ENCODE peak calls at places on chromosomes 1 and 21, in nine cellular contexts. One of them, this sample, is unnamed.

GRCh38 chr1:33045246-33045645 is 8.6 kb upstream of the AK2 start:
- DNase-seq in cardiac fibroblast: no peak
- DNase-seq in fibroblast of lung: no peak
- DNase-seq in fibroblast of pulmonary artery: no peak
- DNase-seq in GM13977: no peak
- DNase-seq in kidney epithelial cell: no peak
- DNase-seq in CD4-positive, alpha-beta T cell: no peak
- DNase-seq in A673: no peak
- DNase-seq in WTC11: no peak
- DNase-seq in this sample: no peak

GRCh38 chr21:45444385-45444784 is 39.4 kb downstream of the COL18A1 start:
- DNase-seq in WTC11: no peak
- DNase-seq in A673: no peak
- DNase-seq in cardiac fibroblast: no peak
- DNase-seq in fibroblast of pulmonary artery: no peak
- DNase-seq in fibroblast of lung: no peak
- DNase-seq in kidney epithelial cell: no peak
- DNase-seq in CD4-positive, alpha-beta T cell: no peak
- DNase-seq in GM13977: no peak
- DNase-seq in this sample: no peak

GRCh38 chr1:3577300-3577699 is 34.0 kb downstream of the MEGF6 start:
- DNase-seq in WTC11: no peak
- DNase-seq in fibroblast of pulmonary artery: peak
- DNase-seq in GM13977: no peak
- DNase-seq in fibroblast of lung: peak
- DNase-seq in kidney epithelial cell: no peak
- DNase-seq in CD4-positive, alpha-beta T cell: no peak
- DNase-seq in cardiac fibroblast: peak
- DNase-seq in A673: no peak
- DNase-seq in this sample: no peak

GRCh38 chr1:24347159-24347931 is 28.2 kb downstream of the GRHL3 start:
- DNase-seq in fibroblast of lung: no peak
- DNase-seq in GM13977: no peak
- DNase-seq in A673: no peak
- DNase-seq in fibroblast of pulmonary artery: no peak
- DNase-seq in CD4-positive, alpha-beta T cell: no peak
- DNase-seq in WTC11: no peak
- DNase-seq in cardiac fibroblast: no peak
- DNase-seq in kidney epithelial cell: no peak
- DNase-seq in this sample: no peak

GRCh38 chr1:227899820-227900449 is 47.8 kb downstream of the WNT9A start:
- DNase-seq in A673: no peak
- DNase-seq in GM13977: no peak
- DNase-seq in kidney epithelial cell: no peak
- DNase-seq in fibroblast of pulmonary artery: no peak
- DNase-seq in WTC11: peak
- DNase-seq in cardiac fibroblast: no peak
- DNase-seq in fibroblast of lung: no peak
- DNase-seq in CD4-positive, alpha-beta T cell: no peak
- DNase-seq in this sample: no peak

GRCh38 chr1:1442069-1442770 is 6.7 kb downstream of the VWA1 start:
- DNase-seq in fibroblast of lung: no peak
- DNase-seq in CD4-positive, alpha-beta T cell: no peak
- DNase-seq in GM13977: no peak
- DNase-seq in kidney epithelial cell: no peak
- DNase-seq in fibroblast of pulmonary artery: no peak
- DNase-seq in A673: no peak
- DNase-seq in WTC11: no peak
- DNase-seq in cardiac fibroblast: no peak
- DNase-seq in this sample: no peak

GRCh38 chr1:228417471-228418203 is 976 bp upstream of the TRIM17 start:
- DNase-seq in CD4-positive, alpha-beta T cell: no peak
- DNase-seq in cardiac fibroblast: no peak
- DNase-seq in WTC11: no peak
- DNase-seq in GM13977: no peak
- DNase-seq in fibroblast of lung: no peak
- DNase-seq in A673: no peak
- DNase-seq in fibroblast of pulmonary artery: no peak
- DNase-seq in kidney epithelial cell: no peak
- DNase-seq in this sample: no peak

GRCh38 chr1:66916320-66916719 is 8.3 kb downstream of the DNAI4 start:
- DNase-seq in GM13977: no peak
- DNase-seq in A673: peak
- DNase-seq in CD4-positive, alpha-beta T cell: no peak
- DNase-seq in kidney epithelial cell: no peak
- DNase-seq in fibroblast of lung: peak
- DNase-seq in cardiac fibroblast: no peak
- DNase-seq in fibroblast of pulmonary artery: peak
- DNase-seq in WTC11: no peak
- DNase-seq in this sample: no peak

GRCh38 chr1:21568809-21569385 is 59.7 kb downstream of the ALPL start:
- DNase-seq in A673: no peak
- DNase-seq in fibroblast of pulmonary artery: no peak
- DNase-seq in CD4-positive, alpha-beta T cell: no peak
- DNase-seq in GM13977: no peak
- DNase-seq in cardiac fibroblast: peak
- DNase-seq in fibroblast of lung: no peak
- DNase-seq in kidney epithelial cell: no peak
- DNase-seq in WTC11: no peak
- DNase-seq in this sample: no peak

GRCh38 chr1:2481885-2482284 is 5.8 kb downstream of the PLCH2 start:
- DNase-seq in A673: no peak
- DNase-seq in fibroblast of pulmonary artery: no peak
- DNase-seq in kidney epithelial cell: no peak
- DNase-seq in WTC11: no peak
- DNase-seq in cardiac fibroblast: no peak
- DNase-seq in GM13977: no peak
- DNase-seq in CD4-positive, alpha-beta T cell: no peak
- DNase-seq in fibroblast of lung: no peak
- DNase-seq in this sample: no peak

GRCh38 chr1:27816921-27817630 is 13.5 kb upstream of the PPP1R8 start:
- DNase-seq in kidney epithelial cell: no peak
- DNase-seq in GM13977: no peak
- DNase-seq in CD4-positive, alpha-beta T cell: no peak
- DNase-seq in cardiac fibroblast: peak
- DNase-seq in A673: peak
- DNase-seq in fibroblast of lung: peak
- DNase-seq in WTC11: no peak
- DNase-seq in fibroblast of pulmonary artery: peak
- DNase-seq in this sample: no peak

GRCh38 chr1:5747428-5748285 is 244.6 kb downstream of the NPHP4 start:
- DNase-seq in GM13977: no peak
- DNase-seq in fibroblast of lung: no peak
- DNase-seq in WTC11: no peak
- DNase-seq in cardiac fibroblast: no peak
- DNase-seq in kidney epithelial cell: no peak
- DNase-seq in A673: peak
- DNase-seq in CD4-positive, alpha-beta T cell: no peak
- DNase-seq in fibroblast of pulmonary artery: no peak
- DNase-seq in this sample: no peak

GRCh38 chr1:214808845-214809460 is 206.0 kb downstream of the CENPF start:
- DNase-seq in kidney epithelial cell: no peak
- DNase-seq in WTC11: no peak
- DNase-seq in cardiac fibroblast: peak
- DNase-seq in A673: peak
- DNase-seq in fibroblast of lung: peak
- DNase-seq in GM13977: no peak
- DNase-seq in fibroblast of pulmonary artery: peak
- DNase-seq in CD4-positive, alpha-beta T cell: no peak
- DNase-seq in this sample: peak
- TF ChIP-seq CTCF in kidney epithelial cell: peak
- TF ChIP-seq CTCF in WTC11: no peak
- TF ChIP-seq CTCF in cardiac fibroblast: peak
- TF ChIP-seq CTCF in A673: peak
- TF ChIP-seq CTCF in fibroblast of lung: peak
- TF ChIP-seq CTCF in GM13977: peak
- TF ChIP-seq CTCF in fibroblast of pulmonary artery: peak
- TF ChIP-seq CTCF in CD4-positive, alpha-beta T cell: no peak
- TF ChIP-seq CTCF in this sample: peak

GRCh38 chr1:116820362-116820761 is 66.1 kb downstream of the CD2 start:
- DNase-seq in fibroblast of lung: peak
- DNase-seq in GM13977: no peak
- DNase-seq in WTC11: no peak
- DNase-seq in kidney epithelial cell: peak
- DNase-seq in cardiac fibroblast: peak
- DNase-seq in CD4-positive, alpha-beta T cell: no peak
- DNase-seq in A673: no peak
- DNase-seq in fibroblast of pulmonary artery: peak
- DNase-seq in this sample: peak

GRCh38 chr1:116821763-116822162 is 67.5 kb downstream of the CD2 start:
- DNase-seq in GM13977: no peak
- DNase-seq in fibroblast of lung: no peak
- DNase-seq in fibroblast of pulmonary artery: no peak
- DNase-seq in A673: no peak
- DNase-seq in kidney epithelial cell: no peak
- DNase-seq in CD4-positive, alpha-beta T cell: no peak
- DNase-seq in cardiac fibroblast: no peak
- DNase-seq in WTC11: no peak
- DNase-seq in this sample: no peak

GRCh38 chr1:116819081-116819480 is 64.9 kb downstream of the CD2 start:
- DNase-seq in cardiac fibroblast: peak
- DNase-seq in WTC11: no peak
- DNase-seq in kidney epithelial cell: no peak
- DNase-seq in A673: no peak
- DNase-seq in fibroblast of pulmonary artery: peak
- DNase-seq in GM13977: no peak
- DNase-seq in fibroblast of lung: no peak
- DNase-seq in CD4-positive, alpha-beta T cell: no peak
- DNase-seq in this sample: no peak

GRCh38 chr1:116814935-116815334 is 60.7 kb downstream of the CD2 start:
- DNase-seq in cardiac fibroblast: no peak
- DNase-seq in fibroblast of lung: no peak
- DNase-seq in CD4-positive, alpha-beta T cell: no peak
- DNase-seq in fibroblast of pulmonary artery: no peak
- DNase-seq in GM13977: no peak
- DNase-seq in A673: no peak
- DNase-seq in WTC11: no peak
- DNase-seq in kidney epithelial cell: no peak
- DNase-seq in this sample: no peak

DNA sequence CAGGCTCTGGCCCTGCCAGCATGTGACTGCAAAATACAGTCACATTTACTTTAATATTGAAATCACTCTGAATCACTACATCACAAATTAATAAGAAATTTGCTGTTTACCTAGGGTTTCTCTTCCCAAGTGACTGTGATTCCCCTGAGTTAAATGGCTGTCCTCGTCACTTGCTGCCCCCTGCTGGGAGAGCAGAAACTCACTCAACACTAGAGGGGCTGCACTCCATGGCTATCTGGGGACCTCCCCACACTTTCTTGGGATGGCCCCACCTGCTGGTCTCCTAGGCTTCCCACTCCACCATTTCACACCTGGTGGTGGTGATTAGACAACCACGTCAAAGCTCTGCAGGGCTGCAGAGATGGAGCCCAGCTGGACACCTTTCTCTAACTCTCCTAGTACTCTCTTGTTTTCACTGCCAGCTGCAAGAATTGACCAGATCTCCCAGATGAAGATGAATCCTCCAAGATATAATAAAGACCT is 63.4 kb downstream of the CD2 start:
- DNase-seq in fibroblast of lung: peak
- DNase-seq in cardiac fibroblast: peak
- DNase-seq in CD4-positive, alpha-beta T cell: peak
- DNase-seq in A673: peak
- DNase-seq in fibroblast of pulmonary artery: peak
- DNase-seq in kidney epithelial cell: no peak
- DNase-seq in GM13977: peak
- DNase-seq in WTC11: peak
- DNase-seq in this sample: peak
- TF ChIP-seq CTCF in fibroblast of lung: peak
- TF ChIP-seq CTCF in cardiac fibroblast: peak
- TF ChIP-seq CTCF in CD4-positive, alpha-beta T cell: peak
- TF ChIP-seq CTCF in A673: peak
- TF ChIP-seq CTCF in fibroblast of pulmonary artery: peak
- TF ChIP-seq CTCF in kidney epithelial cell: peak
- TF ChIP-seq CTCF in GM13977: peak
- TF ChIP-seq CTCF in WTC11: peak
- TF ChIP-seq CTCF in this sample: peak

GRCh38 chr1:26543444-26543835 is 13.9 kb downstream of the RPS6KA1 start:
- DNase-seq in CD4-positive, alpha-beta T cell: no peak
- DNase-seq in kidney epithelial cell: no peak
- DNase-seq in cardiac fibroblast: no peak
- DNase-seq in fibroblast of pulmonary artery: no peak
- DNase-seq in fibroblast of lung: no peak
- DNase-seq in GM13977: no peak
- DNase-seq in A673: no peak
- DNase-seq in WTC11: no peak
- DNase-seq in this sample: no peak

GRCh38 chr1:26541431-26541815 is 11.9 kb downstream of the RPS6KA1 start:
- DNase-seq in CD4-positive, alpha-beta T cell: no peak
- DNase-seq in kidney epithelial cell: no peak
- DNase-seq in cardiac fibroblast: no peak
- DNase-seq in fibroblast of pulmonary artery: no peak
- DNase-seq in fibroblast of lung: no peak
- DNase-seq in WTC11: no peak
- DNase-seq in GM13977: no peak
- DNase-seq in A673: no peak
- DNase-seq in this sample: no peak

GRCh38 chr1:26540346-26540745 is 10.8 kb downstream of the RPS6KA1 start:
- DNase-seq in CD4-positive, alpha-beta T cell: no peak
- DNase-seq in GM13977: no peak
- DNase-seq in WTC11: no peak
- DNase-seq in A673: no peak
- DNase-seq in cardiac fibroblast: no peak
- DNase-seq in kidney epithelial cell: no peak
- DNase-seq in fibroblast of lung: no peak
- DNase-seq in fibroblast of pulmonary artery: no peak
- DNase-seq in this sample: no peak

GRCh38 chr1:26542781-26543443 is 13.4 kb downstream of the RPS6KA1 start:
- DNase-seq in cardiac fibroblast: no peak
- DNase-seq in GM13977: no peak
- DNase-seq in fibroblast of lung: no peak
- DNase-seq in CD4-positive, alpha-beta T cell: no peak
- DNase-seq in fibroblast of pulmonary artery: no peak
- DNase-seq in A673: no peak
- DNase-seq in WTC11: no peak
- DNase-seq in kidney epithelial cell: no peak
- DNase-seq in this sample: no peak

GRCh38 chr1:26541816-26542711 is 12.5 kb downstream of the RPS6KA1 start:
- DNase-seq in fibroblast of pulmonary artery: peak
- DNase-seq in fibroblast of lung: peak
- DNase-seq in CD4-positive, alpha-beta T cell: peak
- DNase-seq in A673: peak
- DNase-seq in GM13977: peak
- DNase-seq in kidney epithelial cell: no peak
- DNase-seq in WTC11: peak
- DNase-seq in cardiac fibroblast: peak
- DNase-seq in this sample: peak
- TF ChIP-seq CTCF in fibroblast of pulmonary artery: peak
- TF ChIP-seq CTCF in fibroblast of lung: no peak
- TF ChIP-seq CTCF in CD4-positive, alpha-beta T cell: peak
- TF ChIP-seq CTCF in A673: peak
- TF ChIP-seq CTCF in GM13977: peak
- TF ChIP-seq CTCF in kidney epithelial cell: peak
- TF ChIP-seq CTCF in WTC11: no peak
- TF ChIP-seq CTCF in cardiac fibroblast: peak
- TF ChIP-seq CTCF in this sample: no peak

DNA sequence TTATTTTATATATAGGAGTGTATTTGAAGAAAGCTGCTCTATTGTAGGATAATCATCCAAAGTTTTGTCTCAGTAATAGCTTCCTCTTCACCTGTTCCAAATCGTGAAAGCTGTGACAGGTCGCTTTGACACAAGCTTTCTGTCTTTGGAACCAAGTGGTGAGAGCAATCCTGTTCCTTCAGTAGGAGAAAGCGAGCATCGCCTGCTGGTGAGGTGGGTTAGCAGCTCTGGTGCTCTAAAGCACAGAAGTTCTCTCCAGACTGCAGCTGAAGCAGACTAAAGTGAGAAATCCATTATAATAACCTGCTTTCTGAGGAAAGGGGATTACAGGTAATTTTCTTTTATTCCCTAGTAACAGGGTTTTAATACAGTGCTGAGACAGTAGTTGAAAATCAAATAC is 803.8 kb downstream of the ADGRL2 start:
- DNase-seq in WTC11: peak
- DNase-seq in fibroblast of lung: no peak
- DNase-seq in GM13977: no peak
- DNase-seq in fibroblast of pulmonary artery: no peak
- DNase-seq in CD4-positive, alpha-beta T cell: no peak
- DNase-seq in A673: no peak
- DNase-seq in kidney epithelial cell: no peak
- DNase-seq in cardiac fibroblast: no peak
- DNase-seq in this sample: no peak
- TF ChIP-seq CTCF in WTC11: no peak
- TF ChIP-seq CTCF in fibroblast of lung: no peak
- TF ChIP-seq CTCF in GM13977: no peak
- TF ChIP-seq CTCF in fibroblast of pulmonary artery: no peak
- TF ChIP-seq CTCF in CD4-positive, alpha-beta T cell: no peak
- TF ChIP-seq CTCF in A673: no peak
- TF ChIP-seq CTCF in kidney epithelial cell: peak
- TF ChIP-seq CTCF in cardiac fibroblast: no peak
- TF ChIP-seq CTCF in this sample: no peak

This sample was measured in MCF 10A.